ENCODE peak calls at places on chromosome 2, in seven cellular contexts. Z is G401; L is GM23338; N is glomerular endothelial cell; Y is activated CD4-positive, alpha-beta T cell treated with anti-CD3 and anti-CD28 coated beads, Interleukin-2, amount 50 U/mL, for 24 hours; O is B cell; T is Karpas-422. S is an unnamed sample.

GRCh38 chr2:121155502-121156056 is 129.4 kb downstream of the TFCP2L1 start:
- DNase-seq in N (no peak), T (peak), Z (no peak), Y (no peak), O (no peak), L (no peak), S (no peak)

GRCh38 chr2:241902357-241902991 is 32.9 kb downstream of the RTP5 start:
- DNase-seq in Z (peak), O (no peak), L (peak), Y (no peak), T (no peak), N (no peak), S (no peak)

GRCh38 chr2:136997550-136997949 is 232.2 kb downstream of the THSD7B start:
- DNase-seq in O (no peak), Y (no peak), N (no peak), T (no peak), Z (no peak), L (no peak), S (no peak)

GRCh38 chr2:45750484-45750883 is 99.0 kb downstream of the PRKCE start:
- DNase-seq in L (no peak), N (no peak), O (no peak), Y (no peak), T (no peak), Z (no peak), S (no peak)

GRCh38 chr2:166084301-166084700 is 43.5 kb downstream of the SCN1A start:
- DNase-seq in L (no peak), Y (no peak), O (no peak), N (no peak), Z (no peak), T (no peak), S (no peak)

GRCh38 chr2:233267516-233268245 is 16.2 kb downstream of the ATG16L1 start:
- DNase-seq in O (peak), T (no peak), Z (no peak), L (no peak), N (no peak), Y (peak), S (peak)

GRCh38 chr2:169361706-169362345 is 508 bp downstream of the LRP2 start:
- DNase-seq in N (no peak), O (peak), T (no peak), L (peak), Y (no peak), Z (no peak), S (no peak)

GRCh38 chr2:101714098-101714497 is 16.6 kb downstream of the MAP4K4 start:
- DNase-seq in L (no peak), T (no peak), N (no peak), Y (no peak), O (no peak), Z (no peak), S (no peak)

GRCh38 chr2:216441308-216442010 is 29.2 kb downstream of the SMARCAL1 start:
- DNase-seq in Z (no peak), T (no peak), L (no peak), O (no peak), Y (no peak), N (no peak), S (no peak)

GRCh38 chr2:118169359-118170005 is 81.2 kb downstream of the INSIG2 start:
- DNase-seq in Y (no peak), O (no peak), N (no peak), T (no peak), Z (no peak), L (peak), S (peak)

GRCh38 chr2:107585851-107586250 is 240.8 kb upstream of the RGPD4 start:
- DNase-seq in N (no peak), T (no peak), Z (no peak), L (no peak), Y (no peak), O (no peak), S (no peak)

GRCh38 chr2:10407841-10408648 is 40.1 kb downstream of the ODC1 start:
- DNase-seq in O (peak), N (no peak), Z (no peak), Y (peak), T (no peak), L (peak), S (peak)

GRCh38 chr2:950627-950992 is at the start of gene SNTG2:
- DNase-seq in T (no peak), L (peak), Y (peak), Z (no peak), O (peak), N (no peak), S (no peak)

GRCh38 chr2:224114428-224114827 is 75.3 kb upstream of the SERPINE2 start:
- DNase-seq in O (no peak), Z (no peak), Y (no peak), N (no peak), T (no peak), L (no peak), S (no peak)

GRCh38 chr2:239903210-239903609 is 121.9 kb downstream of the NDUFA10 start:
- DNase-seq in Z (no peak), Y (no peak), T (no peak), O (no peak), L (no peak), N (no peak), S (no peak)

GRCh38 chr2:157181234-157181633 is 76.3 kb upstream of the GALNT5 start:
- DNase-seq in L (no peak), O (no peak), T (no peak), Y (no peak), N (no peak), Z (no peak), S (no peak)

GRCh38 chr2:12262681-12263436 is 453.9 kb upstream of the TRIB2 start:
- DNase-seq in L (no peak), O (no peak), N (no peak), Z (peak), Y (no peak), T (no peak), S (no peak)

GRCh38 chr2:94622113-94622618 is 249.1 kb upstream of the TEKT4 start:
- DNase-seq in N (no peak), L (no peak), O (no peak), T (no peak), Z (no peak), Y (no peak), S (no peak)

S was measured in GM19239.